ENCODE peak calls at places on chromosomes 6 and 20, in seven cellular contexts. C is OCI-LY7, D is tibial nerve, L is Peyer's patch, Y is ovary, Q is mammary epithelial cell, X is AG10803. H is an unnamed sample.

GRCh38 chr6:100283288-100283687 is 181.4 kb downstream of the SIM1 start:
- DNase-seq in C (no peak), D (no peak), L (no peak), Y (no peak), Q (peak), X (peak), H (peak)

GRCh38 chr6:10800810-10801209 is 37.5 kb downstream of the MAK start:
- DNase-seq in C (no peak), D (no peak), L (no peak), Y (no peak), Q (peak), X (no peak), H (peak)

GRCh38 chr6:134080171-134080795 is 27.9 kb upstream of the SLC2A12 start:
- DNase-seq in C (no peak), D (no peak), L (peak), Y (no peak), Q (peak), X (no peak), H (peak)

GRCh38 chr20:31967830-31968249 is at the start of gene XKR7:
- DNase-seq in C (no peak), D (no peak), L (no peak), Y (no peak), Q (no peak), X (no peak), H (no peak)

GRCh38 chr20:19709635-19710335 is 48.3 kb upstream of the RIN2 start:
- DNase-seq in C (no peak), D (no peak), L (no peak), Y (no peak), Q (no peak), X (no peak), H (no peak)

GRCh38 chr20:49712918-49713778 is 530 bp downstream of the B4GALT5 start:
- DNase-seq in C (peak), D (no peak), L (no peak), Y (peak), Q (no peak), X (no peak), H (peak)

GRCh38 chr6:56642366-56643261 is at the start of gene DST:
- DNase-seq in C (no peak), D (peak), L (no peak), Y (no peak), Q (peak), X (peak), H (peak)

GRCh38 chr6:7758456-7758855 is 32.6 kb downstream of the BMP6 start:
- DNase-seq in C (no peak), D (no peak), L (no peak), Y (peak), Q (peak), X (peak), H (peak)

GRCh38 chr20:38168791-38169589 is 3.9 kb upstream of the TGM2 start:
- DNase-seq in C (no peak), D (no peak), L (no peak), Y (no peak), Q (peak), X (no peak), H (no peak)

GRCh38 chr6:17031961-17032360 is 69.9 kb upstream of the STMND1 start:
- DNase-seq in C (no peak), D (no peak), L (no peak), Y (no peak), Q (no peak), X (no peak), H (no peak)

GRCh38 chr20:45322952-45323383 is 14.9 kb upstream of the MATN4 start:
- DNase-seq in C (peak), D (peak), L (peak), Y (no peak), Q (peak), X (peak), H (peak)

GRCh38 chr6:10733151-10733715 is 10.4 kb downstream of the TMEM14C start:
- DNase-seq in C (no peak), D (no peak), L (no peak), Y (no peak), Q (no peak), X (no peak), H (peak)

GRCh38 chr20:11687546-11688292 is 230.0 kb upstream of the BTBD3 start:
- DNase-seq in C (no peak), D (no peak), L (no peak), Y (no peak), Q (no peak), X (no peak), H (no peak)

GRCh38 chr6:62283828-62284411 is 2.1 kb downstream of the KHDRBS2 start:
- DNase-seq in C (peak), D (peak), L (no peak), Y (no peak), Q (no peak), X (peak), H (peak)

GRCh38 chr6:51827580-51827979 is 259.8 kb downstream of the PKHD1 start:
- DNase-seq in C (no peak), D (no peak), L (no peak), Y (no peak), Q (no peak), X (no peak), H (no peak)

GRCh38 chr20:36050436-36051317 is 82.3 kb downstream of the CNBD2 start:
- DNase-seq in C (peak), D (peak), L (peak), Y (peak), Q (peak), X (peak), H (peak)
- TF ChIP-seq CTCF in C (no peak), D (no peak), L (no peak), Y (no peak), Q (no peak), X (no peak), H (no peak)

DNA sequence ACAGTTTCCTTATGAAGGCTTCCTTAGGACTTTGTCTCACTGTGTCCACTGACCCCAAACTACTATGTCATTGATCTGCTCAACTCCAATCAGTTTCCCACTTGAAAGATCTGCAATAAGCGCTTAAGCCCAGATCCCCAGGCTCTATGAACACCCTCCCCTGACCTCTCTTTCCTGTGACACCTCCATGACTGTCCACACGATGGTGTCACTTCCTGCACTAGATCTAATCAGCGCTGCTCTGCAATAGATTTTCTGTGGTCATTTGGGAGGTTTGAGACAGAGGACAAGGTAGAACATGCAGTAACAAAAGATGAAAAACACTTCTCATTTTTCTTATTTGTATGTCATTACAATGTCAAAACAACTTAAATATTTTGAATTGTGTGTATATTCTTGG is 304.6 kb upstream of the AGPAT4 start:
- DNase-seq in C (no peak), D (no peak), L (no peak), Y (no peak), Q (no peak), X (no peak), H (no peak)
- TF ChIP-seq CTCF in C (no peak), D (no peak), L (no peak), Y (no peak), Q (no peak), X (no peak), H (no peak)

GRCh38 chr20:63858393-63859165 is 2.7 kb upstream of the ABHD16B start:
- DNase-seq in C (peak), D (no peak), L (no peak), Y (peak), Q (no peak), X (no peak), H (peak)
- TF ChIP-seq CTCF in C (no peak), D (no peak), L (peak), Y (peak), Q (no peak), X (peak), H (peak)

DNA sequence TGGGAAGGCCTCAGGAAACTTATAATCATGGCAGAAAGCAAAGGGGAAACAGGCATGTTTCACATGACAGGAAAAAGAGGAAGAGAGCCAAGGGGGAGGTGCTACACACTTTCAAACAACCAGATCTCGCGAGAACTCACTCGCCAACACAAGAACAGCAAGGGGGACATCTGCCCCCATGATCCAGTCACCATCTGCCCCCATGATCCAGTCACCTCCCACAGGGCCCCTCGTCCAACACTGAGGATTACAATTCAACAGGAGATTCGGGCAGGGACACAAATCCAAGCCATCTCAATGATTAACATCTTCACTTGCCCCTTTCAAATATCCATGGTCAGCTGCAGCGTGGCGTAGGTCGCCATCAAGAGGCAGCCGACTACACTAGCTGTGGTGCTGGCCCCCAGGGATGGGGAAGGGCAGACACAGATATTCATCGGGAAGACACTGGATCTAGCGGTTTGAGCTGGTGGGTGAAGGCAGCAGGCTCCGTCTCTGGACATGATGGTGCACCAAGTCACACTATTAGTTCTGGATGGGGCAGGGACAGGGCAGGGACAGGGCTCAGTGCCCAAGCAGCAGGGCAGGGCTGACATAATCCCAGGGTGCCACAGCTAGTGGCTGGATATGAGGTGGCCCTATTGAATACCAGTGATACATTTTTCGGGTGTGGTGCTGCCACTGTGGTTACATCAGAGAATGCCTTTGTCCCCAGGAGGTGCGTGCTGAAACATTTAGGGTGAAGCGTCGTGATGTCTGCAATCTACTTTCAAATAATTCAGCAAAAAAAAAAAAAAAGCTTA is 31.6 kb downstream of the TUBB2B start:
- DNase-seq in C (peak), D (no peak), L (no peak), Y (no peak), Q (no peak), X (no peak), H (no peak)
- TF ChIP-seq CTCF in C (peak), D (no peak), L (no peak), Y (no peak), Q (no peak), X (no peak), H (no peak)

DNA sequence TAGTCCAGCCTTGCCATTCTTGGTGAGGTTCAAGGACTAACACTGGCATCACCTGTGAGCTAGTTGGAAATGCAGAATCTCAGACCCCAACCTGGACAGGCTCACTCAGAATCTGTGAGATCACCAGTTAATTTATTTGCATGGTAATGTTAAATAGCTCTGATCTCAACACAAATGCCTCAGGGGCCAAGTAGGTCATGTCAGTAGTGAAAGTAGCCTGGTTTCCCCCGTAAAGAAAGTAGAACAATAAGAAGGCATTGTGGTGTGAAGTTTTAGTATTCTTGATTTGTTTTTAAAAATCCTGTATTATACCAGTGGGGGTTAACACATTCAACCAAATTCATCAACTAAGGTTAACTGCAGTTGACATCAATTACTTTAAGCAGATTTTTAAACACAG is 105.5 kb downstream of the PPP1R14C start:
- DNase-seq in C (no peak), D (no peak), L (no peak), Y (no peak), Q (no peak), X (no peak), H (no peak)
- TF ChIP-seq CTCF in C (no peak), D (no peak), L (no peak), Y (no peak), Q (no peak), X (no peak), H (no peak)